ENCODE peak calls at places on chromosomes 2 and 18, in seven cellular contexts. I, S, T, V, G, D and W are unnamed samples.
A peak's percentile ranks its signal among the peaks of the same experiment; 100 is the strongest.

GRCh38 chr2:240711701-240712100 is 20.0 kb downstream of the AQP12A start:
- DNase-seq in I (no peak), S (no peak), T (no peak), V (no peak), G (no peak), D (no peak), W (no peak)

GRCh38 chr2:204901591-204901990 is 356.3 kb downstream of the PARD3B start:
- DNase-seq in I (no peak), S (no peak), T (no peak), V (no peak), G (no peak), D (no peak), W (no peak)

GRCh38 chr2:239468491-239469017 is 67.7 kb upstream of the HDAC4 start:
- DNase-seq in I (no peak), S (no peak), T (no peak), V (no peak), G (no peak), D (no peak), W (no peak)

GRCh38 chr2:3457524-3458395 is 61.6 kb downstream of the ADI1 start:
- DNase-seq in I (no peak), S (no peak), T (no peak), V (no peak), G (no peak), D (no peak), W (no peak)

GRCh38 chr18:67133669-67134068 is 382.9 kb downstream of the DSEL start:
- DNase-seq in I (no peak), S (no peak), T (no peak), V (no peak), G (no peak), D (no peak), W (no peak)

GRCh38 chr2:61714210-61714609 is 139.7 kb downstream of the FAM161A start:
- DNase-seq in I (no peak), S (no peak), T (no peak), V (no peak), G (no peak), D (no peak), W (no peak)

GRCh38 chr2:215188078-215188477 is 49.7 kb upstream of the ABCA12 start:
- DNase-seq in I (no peak), S (no peak), T (no peak), V (no peak), G (no peak), D (no peak), W (peak; percentile 8)

GRCh38 chr2:109237792-109238191 is 108.8 kb downstream of the SH3RF3 start:
- DNase-seq in I (no peak), S (no peak), T (no peak), V (no peak), G (no peak), D (no peak), W (no peak)

GRCh38 chr2:232697059-232697806 is at the start of gene GIGYF2:
- DNase-seq in I (peak; percentile 92), S (peak; percentile 86), T (peak; percentile 89), V (peak; percentile 97), G (peak; percentile 96), D (peak; percentile 98), W (peak; percentile 86)

GRCh38 chr2:25207078-25207545 is 38.7 kb upstream of the POMC start:
- DNase-seq in I (no peak), S (no peak), T (no peak), V (no peak), G (no peak), D (no peak), W (no peak)

GRCh38 chr18:51522821-51523220 is 325.3 kb upstream of the MEX3C start:
- DNase-seq in I (no peak), S (no peak), T (no peak), V (peak; percentile 5), G (no peak), D (no peak), W (no peak)

GRCh38 chr2:8003462-8004075 is 678.3 kb upstream of the ID2 start:
- DNase-seq in I (no peak), S (no peak), T (no peak), V (peak; percentile 67), G (no peak), D (no peak), W (peak; percentile 52)

GRCh38 chr2:72937356-72937669 is 20.0 kb downstream of the EMX1 start:
- DNase-seq in I (no peak), S (no peak), T (no peak), V (no peak), G (peak; percentile 67), D (no peak), W (no peak)

GRCh38 chr2:181196401-181196800 is 216.0 kb downstream of the UBE2E3 start:
- DNase-seq in I (no peak), S (no peak), T (no peak), V (no peak), G (no peak), D (no peak), W (no peak)

GRCh38 chr2:186457908-186458307 is 28.2 kb upstream of the ZC3H15 start:
- DNase-seq in I (no peak), S (no peak), T (no peak), V (no peak), G (no peak), D (no peak), W (peak; percentile 16)

GRCh38 chr2:224175010-224175409 is 135.9 kb upstream of the SERPINE2 start:
- DNase-seq in I (no peak), S (no peak), T (no peak), V (no peak), G (no peak), D (no peak), W (no peak)